ENCODE peak calls at places on chromosomes 13 and 19, in six cellular contexts. W is psoas muscle; S is left kidney; A is activated naive CD8-positive, alpha-beta T cell treated with anti-CD3 and anti-CD28 coated beads, Interleukin-2, amount 10 ng/mL, durations not matched to agents 7 days and 5 days; E is endodermal cell; F is stimulated activated CD8-positive, alpha-beta memory T cell treated with anti-CD3 and anti-CD28 coated beads, Interleukin-15, amount 100 ng/mL, for 48 hours. D is an unnamed sample.

GRCh38 chr19:28519218-28519779 is 693.7 kb downstream of the UQCRFS1 start:
- DNase-seq in W (no peak), S (no peak), A (no peak), E (no peak), F (no peak), D (no peak)

GRCh38 chr19:48770734-48771472 is 15.6 kb downstream of the FGF21 start:
- DNase-seq in W (no peak), S (no peak), A (no peak), E (no peak), F (no peak), D (no peak)

GRCh38 chr19:10805075-10805757 is 30.8 kb downstream of the TMED1 start:
- DNase-seq in W (no peak), S (no peak), A (no peak), E (no peak), F (no peak), D (no peak)

GRCh38 chr13:113184568-113185440 is 23.7 kb downstream of the PCID2 start:
- DNase-seq in W (no peak), S (no peak), A (peak; percentile 37), E (no peak), F (no peak), D (no peak)

GRCh38 chr19:13790354-13790753 is 4.9 kb upstream of the ZSWIM4 start:
- DNase-seq in W (no peak), S (no peak), A (no peak), E (no peak), F (no peak), D (peak; percentile 36)

GRCh38 chr13:112973577-112973951 is 4.5 kb downstream of the MCF2L start:
- DNase-seq in W (no peak), S (peak; percentile 70), A (no peak), E (no peak), F (no peak), D (no peak)

GRCh38 chr19:17555929-17556813 is 722 bp downstream of the COLGALT1 start:
- DNase-seq in W (peak; percentile 77), S (peak; percentile 61), A (no peak), E (peak; percentile 82), F (no peak), D (peak; percentile 65)

GRCh38 chr19:33550741-33551140 is 29.1 kb upstream of the PEPD start:
- DNase-seq in W (no peak), S (no peak), A (no peak), E (no peak), F (no peak), D (no peak)

GRCh38 chr19:33699754-33700407 is 78.1 kb downstream of the CHST8 start:
- DNase-seq in W (no peak), S (no peak), A (no peak), E (no peak), F (no peak), D (no peak)

GRCh38 chr19:4575267-4575793 is 15.8 kb upstream of the SEMA6B start:
- DNase-seq in W (peak; percentile 64), S (peak; percentile 79), A (no peak), E (peak; percentile 96), F (no peak), D (peak; percentile 99)

GRCh38 chr19:53864308-53864836 is 3.3 kb upstream of the MYADM start:
- DNase-seq in W (no peak), S (no peak), A (no peak), E (no peak), F (no peak), D (no peak)

GRCh38 chr13:42035905-42036521 is 12.4 kb upstream of the DGKH start:
- DNase-seq in W (no peak), S (no peak), A (no peak), E (no peak), F (no peak), D (no peak)

GRCh38 chr19:32599736-32600157 is 18.8 kb downstream of the PDCD5 start:
- DNase-seq in W (no peak), S (peak; percentile 66), A (no peak), E (peak; percentile 55), F (no peak), D (peak; percentile 86)

GRCh38 chr19:39307233-39307821 is 11.1 kb downstream of the IFNL1 start:
- DNase-seq in W (no peak), S (peak; percentile 78), A (no peak), E (peak; percentile 90), F (no peak), D (no peak)

GRCh38 chr13:114067381-114067885 is 65.0 kb downstream of the RASA3 start:
- DNase-seq in W (no peak), S (no peak), A (no peak), E (no peak), F (peak; percentile 42), D (no peak)

GRCh38 chr19:11767633-11768133 is 883 bp downstream of the ZNF441 start:
- DNase-seq in W (peak; percentile 21), S (peak; percentile 76), A (peak; percentile 48), E (peak; percentile 46), F (no peak), D (peak; percentile 39)

D was measured in choroid plexus epithelial cell.